ENCODE peak calls at places on chromosomes 13 and 19, in eight cellular contexts. M is PC-9, E is GM06990, C is kidney epithelial cell, N is breast epithelium, U is mesothelial cell of epicardium, O is HFF-Myc, I is colonic mucosa. S is an unnamed sample.

GRCh38 chr13:39481493-39481892 is 121.5 kb downstream of the LHFPL6 start:
- DNase-seq in C (no peak), O (no peak), I (no peak), M (no peak), E (no peak), U (no peak), N (no peak), S (no peak)

GRCh38 chr19:4970558-4971423 is 1.9 kb downstream of the KDM4B start:
- DNase-seq in C (no peak), I (peak), M (no peak), E (no peak), O (no peak), N (no peak), U (no peak), S (no peak)

GRCh38 chr13:98845726-98846125 is 93.3 kb upstream of the SLC15A1 start:
- DNase-seq in N (no peak), I (no peak), O (no peak), E (no peak), C (no peak), M (no peak), U (no peak), S (no peak)

GRCh38 chr13:101139076-101139475 is 277.2 kb downstream of the NALCN start:
- DNase-seq in E (no peak), M (no peak), C (peak), O (no peak), N (no peak), I (no peak), U (no peak), S (no peak)

GRCh38 chr19:15091918-15092753 is 10.1 kb downstream of the OR1I1 start:
- DNase-seq in C (no peak), U (no peak), N (no peak), M (peak), O (peak), E (no peak), I (peak), S (no peak)

GRCh38 chr19:38049105-38049649 is 142.2 kb downstream of the SIPA1L3 start:
- DNase-seq in C (no peak), I (no peak), U (no peak), N (no peak), O (peak), E (peak), M (no peak), S (no peak)

GRCh38 chr13:102198418-102199322 is 203.2 kb downstream of the FGF14 start:
- DNase-seq in U (no peak), M (no peak), I (no peak), O (no peak), N (no peak), E (no peak), C (no peak), S (no peak)

GRCh38 chr13:37889102-37889501 is 19.5 kb upstream of the TRPC4 start:
- DNase-seq in M (peak), N (no peak), I (no peak), C (no peak), U (no peak), O (no peak), E (no peak), S (no peak)

GRCh38 chr13:59409651-59410200 is 754.0 kb downstream of the DIAPH3 start:
- DNase-seq in U (no peak), M (no peak), O (no peak), E (no peak), N (no peak), C (no peak), I (no peak), S (no peak)

GRCh38 chr19:3398114-3398899 is 31.9 kb downstream of the NFIC start:
- DNase-seq in M (no peak), N (peak), U (no peak), O (no peak), I (peak), E (no peak), C (no peak), S (no peak)

GRCh38 chr13:30705672-30706071 is 29.7 kb upstream of the ALOX5AP start:
- DNase-seq in O (no peak), E (no peak), N (no peak), M (peak), C (no peak), U (no peak), I (no peak), S (no peak)

DNA sequence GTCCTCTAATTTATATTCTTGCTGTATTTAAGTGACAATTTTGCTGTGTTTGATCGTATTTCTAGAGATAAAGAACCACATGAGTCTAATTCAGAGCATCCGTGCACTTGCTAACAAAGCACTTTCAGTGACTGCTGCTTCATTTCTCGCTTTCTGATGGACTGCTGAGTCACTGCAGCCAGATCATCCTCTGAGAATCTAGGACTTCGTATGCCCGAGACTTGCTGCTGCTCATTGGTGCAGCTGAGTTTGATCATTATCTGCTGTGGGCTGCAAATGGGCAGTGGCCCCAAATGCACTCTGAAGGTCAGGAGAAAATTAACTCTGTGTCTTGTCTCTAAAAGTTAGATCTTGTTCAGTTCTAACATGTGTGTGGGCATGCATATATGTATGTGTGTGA is 342.5 kb downstream of the MTUS2 start:
- DNase-seq in U (no peak), M (no peak), C (no peak), N (no peak), E (no peak), O (no peak), I (no peak), S (no peak)
- TF ChIP-seq CTCF in U (no peak), M (no peak), C (no peak), N (no peak), E (no peak), O (no peak), I (no peak), S (no peak)

GRCh38 chr13:93956416-93956815 is 523.1 kb downstream of the DCT start:
- DNase-seq in I (no peak), E (no peak), C (no peak), M (no peak), N (no peak), O (no peak), U (no peak), S (no peak)
- TF ChIP-seq CTCF in I (no peak), E (no peak), C (no peak), M (no peak), N (no peak), O (no peak), U (no peak), S (no peak)

GRCh38 chr19:7918615-7919421 is 1.3 kb upstream of the SNAPC2 start:
- DNase-seq in E (peak), I (no peak), N (no peak), M (no peak), C (no peak), U (no peak), O (no peak), S (no peak)

GRCh38 chr19:7921955-7922840 is 2.1 kb downstream of the SNAPC2 start:
- DNase-seq in C (no peak), O (no peak), I (no peak), E (peak), U (no peak), N (no peak), M (no peak), S (no peak)

GRCh38 chr19:7921302-7921954 is 1.3 kb downstream of the SNAPC2 start:
- DNase-seq in N (no peak), O (no peak), M (no peak), I (no peak), C (no peak), E (peak), U (no peak), S (no peak)

GRCh38 chr19:7920520-7921301 is 573 bp downstream of the SNAPC2 start:
- DNase-seq in U (peak), M (peak), O (peak), N (peak), E (peak), I (peak), C (peak), S (peak)

DNA sequence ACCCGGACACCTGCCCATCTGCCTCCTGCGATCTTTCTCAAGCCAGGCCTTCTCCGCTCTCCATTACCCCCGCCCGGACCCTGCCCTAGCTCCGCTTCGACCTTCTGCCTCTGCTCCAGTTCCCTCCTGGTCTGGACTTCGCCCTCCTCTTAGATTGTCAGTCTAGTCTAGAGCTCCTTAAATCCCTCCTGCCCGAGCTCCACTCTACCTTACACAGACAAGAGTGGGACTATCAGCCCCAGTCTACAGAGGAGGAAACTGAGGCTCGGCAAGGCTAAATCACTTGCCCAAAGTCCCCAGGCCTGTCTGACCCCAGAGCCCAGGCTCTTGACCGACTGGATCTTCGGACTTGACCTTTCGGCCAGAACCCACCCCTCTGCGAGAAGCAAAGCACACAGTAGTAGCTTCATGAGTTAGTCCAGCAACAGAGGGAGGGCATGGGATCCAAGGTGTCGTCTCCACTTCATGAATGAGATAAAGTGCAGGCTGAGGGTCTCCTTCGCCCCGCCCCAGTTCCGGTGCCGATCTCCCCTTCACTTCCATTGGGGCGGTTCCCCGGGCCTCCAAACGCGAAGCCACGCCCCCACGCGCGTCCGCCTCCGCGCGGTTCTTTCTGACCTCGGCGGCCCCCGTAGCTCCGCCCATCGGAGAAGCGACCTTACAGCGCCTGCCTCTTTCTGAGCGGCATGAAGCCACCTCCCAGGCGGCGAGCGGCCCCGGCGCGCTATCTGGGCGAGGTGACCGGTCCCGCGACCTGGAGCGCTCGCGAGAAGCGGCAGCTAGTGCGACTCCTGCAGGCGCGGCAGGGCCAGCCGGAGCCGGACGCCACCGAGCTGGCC is at the start of gene SNAPC2:
- DNase-seq in N (peak), M (peak), E (peak), C (peak), O (peak), U (peak), I (peak), S (peak)
- TF ChIP-seq CTCF in N (peak), M (no peak), E (no peak), C (no peak), O (no peak), U (peak), I (no peak), S (no peak)

DNA sequence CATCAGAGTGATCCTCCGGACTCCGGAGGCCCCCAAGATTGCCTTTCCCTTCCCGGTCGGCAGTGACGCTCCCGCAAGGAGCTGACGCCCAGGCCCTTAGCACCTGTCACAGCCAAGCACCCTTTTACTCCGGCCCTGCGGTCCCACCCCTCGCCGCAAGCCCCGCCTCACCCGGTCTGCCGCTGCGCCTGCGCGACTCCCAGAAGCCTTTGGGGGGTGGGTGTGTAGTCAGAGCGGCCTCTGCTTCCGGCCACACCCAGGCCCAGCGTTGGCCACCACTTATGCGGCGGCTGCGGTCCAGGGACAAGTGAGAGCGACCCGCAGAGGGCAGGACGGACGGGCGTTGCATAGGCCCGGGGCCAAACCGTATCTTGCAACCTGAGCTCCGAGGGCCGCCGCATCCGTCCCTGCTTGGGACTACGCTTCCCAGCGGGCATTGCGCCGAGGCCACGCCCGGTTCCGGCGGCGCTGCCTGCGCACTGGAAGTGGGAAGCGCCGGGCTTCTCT is 441 bp upstream of the ZFP28 start:
- DNase-seq in M (peak), E (peak), C (peak), U (peak), I (peak), O (peak), N (peak), S (peak)
- TF ChIP-seq CTCF in M (no peak), E (no peak), C (no peak), U (no peak), I (no peak), O (no peak), N (no peak), S (no peak)

GRCh38 chr19:34888091-34888490 is 38.6 kb upstream of the ZNF30 start:
- DNase-seq in E (no peak), M (no peak), N (no peak), I (no peak), U (no peak), O (no peak), C (no peak), S (no peak)
- TF ChIP-seq CTCF in E (no peak), M (no peak), N (no peak), I (no peak), U (no peak), O (no peak), C (no peak), S (no peak)

GRCh38 chr19:20051841-20052768 is 12.8 kb upstream of the ZNF682 start:
- DNase-seq in I (peak), M (peak), O (peak), C (peak), E (peak), U (peak), N (peak), S (peak)
- TF ChIP-seq CTCF in I (no peak), M (no peak), O (no peak), C (no peak), E (no peak), U (no peak), N (no peak), S (peak)

GRCh38 chr19:45922281-45922680 is 7.7 kb upstream of the NANOS2 start:
- DNase-seq in M (no peak), O (no peak), I (no peak), E (no peak), N (no peak), C (no peak), U (no peak), S (no peak)
- TF ChIP-seq CTCF in M (no peak), O (peak), I (no peak), E (peak), N (no peak), C (peak), U (peak), S (peak)

DNA sequence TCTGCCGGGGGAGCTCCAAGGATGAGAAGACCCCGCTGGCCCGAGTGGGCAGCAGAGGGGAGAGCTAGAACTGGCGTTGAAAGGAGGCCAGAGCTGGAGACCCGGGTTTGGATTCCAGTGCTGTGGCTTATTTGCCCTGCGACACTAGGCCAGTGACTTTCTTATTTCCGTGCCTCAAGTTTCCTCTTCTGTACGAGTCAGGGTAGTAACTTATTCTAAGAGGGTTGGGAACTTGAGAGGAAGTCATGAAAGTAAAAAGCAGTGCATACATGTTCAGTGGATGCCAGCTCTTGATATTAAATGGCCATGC is 670 bp downstream of the FAM32A start:
- DNase-seq in I (no peak), M (no peak), N (no peak), C (no peak), U (no peak), E (no peak), O (no peak), S (no peak)
- TF ChIP-seq CTCF in I (no peak), M (peak), N (no peak), C (peak), U (peak), E (no peak), O (peak), S (no peak)

S was measured in type B pancreatic cell.